ENCODE peak calls at places on chromosome 5, in eight cellular contexts. C is right lobe of liver; H is neural progenitor cell; Q is effector memory CD4-positive, alpha-beta T cell; S is fibroblast of lung; V is mesenchymal stem cell; I is cardiac muscle cell; F is psoas muscle. T is an unnamed sample.

GRCh38 chr5:170818222-170818621 is 34.7 kb downstream of the GABRP start:
- DNase-seq in C (no peak), H (no peak), Q (no peak), S (peak; percentile 80), V (peak; percentile 68), I (peak; percentile 71), F (no peak), T (no peak)

GRCh38 chr5:76175051-76175666 is 92.0 kb downstream of the SV2C start:
- DNase-seq in C (peak; percentile 56), H (peak; percentile 75), Q (peak; percentile 34), S (peak; percentile 10), V (peak; percentile 38), I (peak; percentile 56), F (no peak), T (no peak)

GRCh38 chr5:39755986-39756385 is 331.2 kb upstream of the DAB2 start:
- DNase-seq in C (no peak), H (no peak), Q (no peak), S (peak; percentile 96), V (peak; percentile 90), I (peak; percentile 93), F (no peak), T (no peak)

GRCh38 chr5:121053055-121053985 is 589.2 kb downstream of the PRR16 start:
- DNase-seq in C (no peak), H (no peak), Q (no peak), S (no peak), V (peak; percentile 40), I (no peak), F (no peak), T (no peak)

GRCh38 chr5:32474201-32474854 is 29.8 kb upstream of the ZFR start:
- DNase-seq in C (no peak), H (no peak), Q (no peak), S (no peak), V (no peak), I (no peak), F (no peak), T (no peak)

GRCh38 chr5:90293931-90294330 is 115.6 kb downstream of the CETN3 start:
- DNase-seq in C (no peak), H (no peak), Q (no peak), S (peak; percentile 99), V (peak; percentile 41), I (peak; percentile 86), F (no peak), T (no peak)

GRCh38 chr5:40401965-40402364 is 277.8 kb upstream of the PTGER4 start:
- DNase-seq in C (no peak), H (no peak), Q (no peak), S (peak; percentile 15), V (no peak), I (no peak), F (no peak), T (no peak)

GRCh38 chr5:141875022-141875740 is 3.0 kb downstream of the PCDH1 start:
- DNase-seq in C (peak; percentile 40), H (peak; percentile 49), Q (no peak), S (no peak), V (no peak), I (no peak), F (no peak), T (no peak)

GRCh38 chr5:175466700-175467318 is 11.6 kb upstream of the SFXN1 start:
- DNase-seq in C (peak; percentile 65), H (no peak), Q (no peak), S (peak; percentile 52), V (no peak), I (peak; percentile 50), F (peak; percentile 53), T (no peak)

GRCh38 chr5:139369181-139369580 is 13.9 kb downstream of the SLC23A1 start:
- DNase-seq in C (no peak), H (no peak), Q (no peak), S (peak; percentile 70), V (no peak), I (no peak), F (no peak), T (no peak)

GRCh38 chr5:137802282-137803210 is 48.4 kb upstream of the HNRNPA0 start:
- DNase-seq in C (no peak), H (no peak), Q (no peak), S (no peak), V (no peak), I (no peak), F (no peak), T (no peak)

GRCh38 chr5:156654444-156654843 is 195.7 kb upstream of the PPP1R2B start:
- DNase-seq in C (no peak), H (no peak), Q (no peak), S (no peak), V (no peak), I (no peak), F (no peak), T (no peak)

GRCh38 chr5:116577064-116577788 is 2.6 kb upstream of the SEMA6A start:
- DNase-seq in C (no peak), H (peak; percentile 23), Q (no peak), S (no peak), V (no peak), I (no peak), F (no peak), T (no peak)
- H3K4me3 ChIP-seq in C (no peak overlapping the region), H (peak overlapping the region; percentile 99), Q (no peak overlapping the region), S (no peak overlapping the region), V (no peak overlapping the region), I (no peak overlapping the region), F (no peak overlapping the region), T (no peak overlapping the region)

GRCh38 chr5:31273631-31274378 is 80.3 kb downstream of the CDH6 start:
- DNase-seq in C (no peak), H (no peak), Q (no peak), S (no peak), V (no peak), I (no peak), F (no peak), T (no peak)
- H3K4me3 ChIP-seq in C (peak overlapping the region; percentile 1), H (no peak overlapping the region), Q (no peak overlapping the region), S (peak overlapping the region; percentile 21), V (peak overlapping the region; percentile 79), I (no peak overlapping the region), F (peak overlapping the region; percentile 48), T (peak overlapping the region; percentile 5)

GRCh38 chr5:15752886-15753285 is 252.9 kb downstream of the FBXL7 start:
- DNase-seq in C (no peak), H (no peak), Q (no peak), S (peak; percentile 50), V (peak; percentile 51), I (peak; percentile 79), F (peak; percentile 41), T (no peak)
- H3K4me3 ChIP-seq in C (no peak overlapping the region), H (no peak overlapping the region), Q (no peak overlapping the region), S (peak overlapping the region; percentile 35), V (peak overlapping the region; percentile 78), I (no peak overlapping the region), F (peak overlapping the region; percentile 37), T (peak overlapping the region; percentile 29)

DNA sequence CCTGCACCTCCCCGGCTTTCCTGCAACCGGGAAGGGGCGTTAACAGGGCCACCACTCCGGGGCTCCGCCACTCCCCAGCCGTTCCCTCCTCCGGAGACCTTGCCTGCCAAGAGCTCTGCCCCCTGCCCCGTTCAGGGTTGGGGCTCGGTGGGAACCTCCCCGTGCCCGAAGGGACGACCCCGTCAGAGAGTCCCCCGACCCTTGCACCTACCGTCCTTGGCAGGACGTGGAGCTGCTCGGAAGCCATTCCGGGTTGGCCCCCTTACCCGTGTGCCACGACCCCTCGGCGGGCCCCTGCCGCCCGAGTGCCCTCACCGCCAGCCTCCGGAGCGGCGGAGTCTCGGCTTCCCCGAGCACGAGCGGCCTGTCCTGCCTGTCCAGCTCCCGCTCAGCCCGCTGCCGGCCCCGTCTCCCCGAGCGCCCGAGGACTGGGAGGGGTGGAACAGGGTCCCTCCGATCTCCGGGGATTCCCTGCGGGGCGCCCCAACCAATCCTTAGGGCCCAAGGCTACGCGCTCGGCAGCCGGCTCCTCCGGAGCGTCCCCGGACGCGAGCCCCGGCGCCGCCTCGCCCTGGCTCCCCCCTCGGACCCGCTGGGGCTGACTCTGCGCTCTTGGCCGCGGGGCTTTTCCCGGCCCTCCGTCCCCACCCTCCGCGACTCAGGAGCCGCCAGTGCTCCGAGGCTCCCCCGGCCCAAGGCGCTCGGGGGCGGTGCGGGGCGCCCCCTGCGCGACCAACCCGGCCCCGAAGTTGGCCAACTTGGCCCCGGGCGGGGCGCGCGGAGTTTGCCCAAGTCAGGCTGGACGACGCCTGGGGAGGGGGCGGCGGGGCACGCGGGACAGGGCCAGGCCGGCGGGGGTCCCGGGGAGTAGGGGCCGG is 721 bp downstream of the ADAMTS2 start:
- DNase-seq in C (no peak), H (no peak), Q (no peak), S (peak; percentile 28), V (peak; percentile 48), I (peak; percentile 31), F (peak; percentile 31), T (no peak)
- H3K4me3 ChIP-seq in C (peak overlapping the region; percentile 35), H (peak overlapping the region; percentile 71), Q (no peak overlapping the region), S (peak overlapping the region; percentile 79), V (peak overlapping the region; percentile 90), I (peak overlapping the region; percentile 72), F (peak overlapping the region; percentile 73), T (peak overlapping the region; percentile 72)

T was measured in ascending aorta.